ENCODE peak calls at places on chromosome 21, in four cellular contexts. One of them, this sample, is unnamed.

GRCh38 chr21:27534211-27534610 is 567.3 kb upstream of the ADAMTS5 start:
- DNase-seq in GDM1: no peak
- DNase-seq in posterior vena cava: no peak
- DNase-seq in activated T-cell treated with anti-CD3 and anti-CD28 coated beads for 1 hour: no peak
- DNase-seq in this sample: no peak

GRCh38 chr21:30921129-30921528 is 39.7 kb upstream of the KRTAP11-1 start:
- DNase-seq in GDM1: no peak
- DNase-seq in posterior vena cava: no peak
- DNase-seq in activated T-cell treated with anti-CD3 and anti-CD28 coated beads for 1 hour: no peak
- DNase-seq in this sample: no peak

GRCh38 chr21:42369821-42370220 is 3.5 kb upstream of the TFF1 start:
- DNase-seq in activated T-cell treated with anti-CD3 and anti-CD28 coated beads for 1 hour: no peak
- DNase-seq in GDM1: no peak
- DNase-seq in posterior vena cava: no peak
- DNase-seq in this sample: no peak

GRCh38 chr21:33117268-33117888 is 47.4 kb downstream of the OLIG1 start:
- DNase-seq in activated T-cell treated with anti-CD3 and anti-CD28 coated beads for 1 hour: no peak
- DNase-seq in GDM1: no peak
- DNase-seq in posterior vena cava: no peak
- DNase-seq in this sample: no peak

GRCh38 chr21:41333752-41334151 is 17.2 kb downstream of the FAM3B start:
- DNase-seq in GDM1: no peak
- DNase-seq in posterior vena cava: no peak
- DNase-seq in activated T-cell treated with anti-CD3 and anti-CD28 coated beads for 1 hour: no peak
- DNase-seq in this sample: no peak

GRCh38 chr21:18289876-18290275 is 45.2 kb downstream of the CHODL start:
- DNase-seq in GDM1: no peak
- DNase-seq in activated T-cell treated with anti-CD3 and anti-CD28 coated beads for 1 hour: no peak
- DNase-seq in posterior vena cava: no peak
- DNase-seq in this sample: no peak

GRCh38 chr21:21230672-21231071 is 232.5 kb downstream of the NCAM2 start:
- DNase-seq in GDM1: no peak
- DNase-seq in activated T-cell treated with anti-CD3 and anti-CD28 coated beads for 1 hour: no peak
- DNase-seq in posterior vena cava: no peak
- DNase-seq in this sample: no peak

GRCh38 chr21:46597896-46598343 is 7.0 kb downstream of the S100B start:
- DNase-seq in activated T-cell treated with anti-CD3 and anti-CD28 coated beads for 1 hour: no peak
- DNase-seq in posterior vena cava: no peak
- DNase-seq in GDM1: no peak
- DNase-seq in this sample: no peak

GRCh38 chr21:40049031-40049958 is 182.1 kb downstream of the PCP4 start:
- DNase-seq in posterior vena cava: no peak
- DNase-seq in GDM1: no peak
- DNase-seq in activated T-cell treated with anti-CD3 and anti-CD28 coated beads for 1 hour: no peak
- DNase-seq in this sample: no peak

GRCh38 chr21:25639922-25640670 is 1.0 kb downstream of the JAM2 start:
- DNase-seq in activated T-cell treated with anti-CD3 and anti-CD28 coated beads for 1 hour: no peak
- DNase-seq in GDM1: no peak
- DNase-seq in posterior vena cava: peak
- DNase-seq in this sample: no peak

GRCh38 chr21:31220567-31220966 is 123.5 kb downstream of the TIAM1 start:
- DNase-seq in posterior vena cava: no peak
- DNase-seq in GDM1: no peak
- DNase-seq in activated T-cell treated with anti-CD3 and anti-CD28 coated beads for 1 hour: no peak
- DNase-seq in this sample: peak

GRCh38 chr21:31201548-31201947 is 142.5 kb downstream of the TIAM1 start:
- DNase-seq in activated T-cell treated with anti-CD3 and anti-CD28 coated beads for 1 hour: no peak
- DNase-seq in posterior vena cava: no peak
- DNase-seq in GDM1: no peak
- DNase-seq in this sample: no peak

GRCh38 chr21:45034556-45035476 is 39.6 kb upstream of the ADARB1 start:
- DNase-seq in GDM1: no peak
- DNase-seq in activated T-cell treated with anti-CD3 and anti-CD28 coated beads for 1 hour: no peak
- DNase-seq in posterior vena cava: peak
- DNase-seq in this sample: no peak

GRCh38 chr21:26368591-26368990 is 198.0 kb upstream of the APP start:
- DNase-seq in GDM1: no peak
- DNase-seq in activated T-cell treated with anti-CD3 and anti-CD28 coated beads for 1 hour: no peak
- DNase-seq in posterior vena cava: no peak
- DNase-seq in this sample: no peak

GRCh38 chr21:29018540-29018939 is 609 bp downstream of the RWDD2B start:
- DNase-seq in activated T-cell treated with anti-CD3 and anti-CD28 coated beads for 1 hour: no peak
- DNase-seq in GDM1: no peak
- DNase-seq in posterior vena cava: no peak
- DNase-seq in this sample: no peak

GRCh38 chr21:37937668-37938067 is 21.4 kb upstream of the KCNJ6 start:
- DNase-seq in GDM1: no peak
- DNase-seq in posterior vena cava: no peak
- DNase-seq in activated T-cell treated with anti-CD3 and anti-CD28 coated beads for 1 hour: no peak
- DNase-seq in this sample: no peak

GRCh38 chr21:26920055-26920454 is 46.8 kb downstream of the ADAMTS5 start:
- DNase-seq in activated T-cell treated with anti-CD3 and anti-CD28 coated beads for 1 hour: no peak
- DNase-seq in GDM1: no peak
- DNase-seq in posterior vena cava: no peak
- DNase-seq in this sample: no peak

GRCh38 chr21:36155603-36156338 is 853 bp upstream of the DOP1B start:
- DNase-seq in activated T-cell treated with anti-CD3 and anti-CD28 coated beads for 1 hour: no peak
- DNase-seq in GDM1: no peak
- DNase-seq in posterior vena cava: peak
- DNase-seq in this sample: no peak

GRCh38 chr21:29449306-29449940 is 150.7 kb downstream of the BACH1 start:
- DNase-seq in GDM1: no peak
- DNase-seq in activated T-cell treated with anti-CD3 and anti-CD28 coated beads for 1 hour: no peak
- DNase-seq in posterior vena cava: no peak
- DNase-seq in this sample: no peak

GRCh38 chr21:15192243-15192642 is 127.4 kb upstream of the NRIP1 start:
- DNase-seq in activated T-cell treated with anti-CD3 and anti-CD28 coated beads for 1 hour: no peak
- DNase-seq in GDM1: no peak
- DNase-seq in posterior vena cava: no peak
- DNase-seq in this sample: no peak

GRCh38 chr21:16193758-16194606 is 464.2 kb downstream of the USP25 start:
- DNase-seq in posterior vena cava: peak
- DNase-seq in GDM1: peak
- DNase-seq in activated T-cell treated with anti-CD3 and anti-CD28 coated beads for 1 hour: no peak
- DNase-seq in this sample: no peak

GRCh38 chr21:15062566-15062965 is 2.2 kb downstream of the NRIP1 start:
- DNase-seq in GDM1: no peak
- DNase-seq in posterior vena cava: no peak
- DNase-seq in activated T-cell treated with anti-CD3 and anti-CD28 coated beads for 1 hour: no peak
- DNase-seq in this sample: no peak

GRCh38 chr21:41187537-41188025 is 19.6 kb downstream of the BACE2 start:
- DNase-seq in GDM1: no peak
- DNase-seq in activated T-cell treated with anti-CD3 and anti-CD28 coated beads for 1 hour: no peak
- DNase-seq in posterior vena cava: no peak
- DNase-seq in this sample: no peak

GRCh38 chr21:45612096-45613019 is 31.2 kb upstream of the PCBP3 start:
- DNase-seq in activated T-cell treated with anti-CD3 and anti-CD28 coated beads for 1 hour: no peak
- DNase-seq in GDM1: no peak
- DNase-seq in posterior vena cava: peak
- DNase-seq in this sample: no peak

GRCh38 chr21:23452384-23453083 is 2154.7 kb downstream of the MRPL39 start:
- DNase-seq in GDM1: peak
- DNase-seq in posterior vena cava: no peak
- DNase-seq in activated T-cell treated with anti-CD3 and anti-CD28 coated beads for 1 hour: no peak
- DNase-seq in this sample: no peak

GRCh38 chr21:25717491-25718139 is 17.1 kb downstream of the ATP5PF start:
- DNase-seq in posterior vena cava: no peak
- DNase-seq in GDM1: no peak
- DNase-seq in activated T-cell treated with anti-CD3 and anti-CD28 coated beads for 1 hour: no peak
- DNase-seq in this sample: no peak

GRCh38 chr21:35234725-35235124 is 185.6 kb upstream of the RUNX1 start:
- DNase-seq in activated T-cell treated with anti-CD3 and anti-CD28 coated beads for 1 hour: no peak
- DNase-seq in posterior vena cava: no peak
- DNase-seq in GDM1: peak
- DNase-seq in this sample: no peak

GRCh38 chr21:17636711-17637110 is 24.0 kb upstream of the BTG3 start:
- DNase-seq in posterior vena cava: no peak
- DNase-seq in activated T-cell treated with anti-CD3 and anti-CD28 coated beads for 1 hour: no peak
- DNase-seq in GDM1: no peak
- DNase-seq in this sample: no peak

GRCh38 chr21:45029968-45030636 is 44.3 kb upstream of the ADARB1 start:
- DNase-seq in GDM1: no peak
- DNase-seq in activated T-cell treated with anti-CD3 and anti-CD28 coated beads for 1 hour: no peak
- DNase-seq in posterior vena cava: peak
- DNase-seq in this sample: no peak

GRCh38 chr21:31520506-31521163 is 138.9 kb upstream of the SOD1 start:
- DNase-seq in activated T-cell treated with anti-CD3 and anti-CD28 coated beads for 1 hour: no peak
- DNase-seq in GDM1: no peak
- DNase-seq in posterior vena cava: no peak
- DNase-seq in this sample: no peak

GRCh38 chr21:45857761-45858160 is 123.8 kb upstream of the COL6A1 start:
- DNase-seq in activated T-cell treated with anti-CD3 and anti-CD28 coated beads for 1 hour: no peak
- DNase-seq in posterior vena cava: peak
- DNase-seq in GDM1: no peak
- DNase-seq in this sample: no peak

GRCh38 chr21:44365967-44366585 is 12.7 kb downstream of the TRPM2 start:
- DNase-seq in activated T-cell treated with anti-CD3 and anti-CD28 coated beads for 1 hour: no peak
- DNase-seq in posterior vena cava: peak
- DNase-seq in GDM1: no peak
- DNase-seq in this sample: no peak

This sample was measured in T1000.